ENCODE peak calls at places on chromosomes 7 and 10, in nine cellular contexts. Q, K, Z, D, T, A, P, U and F are unnamed samples.

GRCh38 chr10:93267521-93267920 is 193.8 kb downstream of the CYP26A1 start:
- DNase-seq in P (no peak), Z (no peak), T (no peak), Q (no peak), U (no peak), A (no peak), K (peak), D (no peak), F (no peak)

GRCh38 chr7:142025896-142026295 is 30.2 kb downstream of the MGAM start:
- DNase-seq in A (no peak), P (peak), K (no peak), U (no peak), D (no peak), Z (no peak), T (no peak), Q (peak), F (no peak)

GRCh38 chr10:77887631-77888355 is 38.8 kb downstream of the DLG5 start:
- DNase-seq in Z (no peak), T (no peak), Q (peak), K (no peak), D (no peak), P (no peak), U (no peak), A (no peak), F (no peak)

GRCh38 chr10:72319416-72320254 is 35.1 kb downstream of the DNAJB12 start:
- DNase-seq in Q (peak), Z (peak), K (peak), A (peak), T (peak), P (peak), U (peak), D (peak), F (peak)

GRCh38 chr7:28096713-28097112 is 83.9 kb downstream of the JAZF1 start:
- DNase-seq in K (no peak), P (no peak), U (no peak), Q (peak), Z (peak), A (peak), D (peak), T (peak), F (peak)

GRCh38 chr10:55897436-55897835 is 463.6 kb downstream of the ZWINT start:
- DNase-seq in Q (no peak), A (no peak), T (no peak), K (no peak), Z (no peak), D (no peak), P (no peak), U (no peak), F (no peak)

GRCh38 chr7:90210925-90211324 is 615 bp upstream of the STEAP2 start:
- DNase-seq in U (no peak), Q (no peak), D (no peak), T (peak), P (no peak), K (no peak), A (no peak), Z (peak), F (no peak)

GRCh38 chr7:105664816-105665525 is 83.7 kb upstream of the EFCAB10 start:
- DNase-seq in A (no peak), Z (no peak), K (peak), D (no peak), T (no peak), Q (no peak), U (no peak), P (no peak), F (no peak)

GRCh38 chr10:12710594-12711343 is 290.7 kb downstream of the CCDC3 start:
- DNase-seq in P (no peak), Q (peak), U (peak), K (peak), A (peak), D (peak), Z (peak), T (peak), F (peak)

GRCh38 chr7:11212080-11212711 is 238.5 kb downstream of the PHF14 start:
- DNase-seq in K (peak), A (peak), D (peak), T (peak), U (peak), Q (peak), Z (no peak), P (peak), F (peak)

GRCh38 chr7:42046483-42046882 is 190.5 kb downstream of the GLI3 start:
- DNase-seq in T (no peak), Q (peak), K (no peak), Z (no peak), U (no peak), P (no peak), A (no peak), D (no peak), F (no peak)

GRCh38 chr10:19933772-19934171 is 117.5 kb downstream of the PLXDC2 start:
- DNase-seq in K (no peak), P (no peak), D (no peak), U (no peak), T (no peak), A (no peak), Q (no peak), Z (no peak), F (no peak)